ENCODE peak calls at places on chromosomes 13 and 19, in four cellular contexts. O is IMR-90, J is H1, E is mesendoderm. W is an unnamed sample.

GRCh38 chr19:3189702-3190469 is 4.2 kb downstream of the NCLN start:
- DNase-seq in O (no peak), J (no peak), E (no peak), W (no peak)

GRCh38 chr13:112748947-112749346 is 59.1 kb downstream of the ATP11A start:
- DNase-seq in O (no peak), J (no peak), E (no peak), W (no peak)

GRCh38 chr13:95044452-95045205 is 256.6 kb downstream of the ABCC4 start:
- DNase-seq in O (no peak), J (no peak), E (no peak), W (no peak)

GRCh38 chr13:49086711-49087110 is 111.0 kb downstream of the FNDC3A start:
- DNase-seq in O (peak), J (no peak), E (no peak), W (no peak)

GRCh38 chr13:75877092-75877491 is 241.0 kb downstream of the LMO7 start:
- DNase-seq in O (no peak), J (no peak), E (no peak), W (no peak)

GRCh38 chr19:35226748-35227147 is 1.8 kb downstream of the FAM187B start:
- DNase-seq in O (no peak), J (no peak), E (no peak), W (no peak)

GRCh38 chr13:76708138-76708537 is 178.1 kb downstream of the KCTD12 start:
- DNase-seq in O (no peak), J (no peak), E (no peak), W (no peak)

GRCh38 chr13:79662882-79663281 is 181.9 kb downstream of the NDFIP2 start:
- DNase-seq in O (no peak), J (no peak), E (peak), W (no peak)

GRCh38 chr13:74278901-74279300 is 144.7 kb upstream of the KLF12 start:
- DNase-seq in O (no peak), J (no peak), E (no peak), W (no peak)

GRCh38 chr13:48492123-48493075 is 40.5 kb downstream of the RCBTB2 start:
- DNase-seq in O (peak), J (no peak), E (no peak), W (no peak)

GRCh38 chr13:64551755-64552154 is 2678.4 kb downstream of the PCDH9 start:
- DNase-seq in O (peak), J (no peak), E (no peak), W (no peak)

GRCh38 chr19:46785054-46785979 is 3.1 kb downstream of the SLC1A5 start:
- DNase-seq in O (peak), J (no peak), E (no peak), W (no peak)

DNA sequence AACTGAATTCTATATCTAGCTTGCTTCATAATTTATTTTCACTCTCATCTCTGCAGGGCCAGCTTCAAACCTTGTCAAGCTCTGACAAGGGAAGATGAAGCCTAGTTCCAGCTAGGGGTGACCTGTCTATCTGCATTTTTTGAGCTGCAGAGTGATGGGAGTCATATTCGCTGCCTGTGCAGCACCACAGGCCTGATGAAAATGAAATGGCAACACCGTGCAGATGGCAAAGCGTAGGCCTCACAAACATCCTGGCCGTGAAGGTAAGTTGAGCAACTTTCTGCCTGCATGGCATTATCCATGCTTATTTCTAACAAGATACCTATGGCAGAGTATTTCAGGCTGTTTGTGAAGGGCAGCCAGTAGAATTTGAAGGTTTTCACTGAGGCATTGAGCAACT is 86.4 kb upstream of the C1QTNF9B start:
- DNase-seq in O (no peak), J (no peak), E (no peak), W (no peak)
- H2BK15ac ChIP-seq in O (no peak), J (no peak), E (no peak), W (no peak)

GRCh38 chr13:72728290-72728605 is 525 bp downstream of the BORA start:
- DNase-seq in O (no peak), J (no peak), E (no peak), W (no peak)
- H4K5ac ChIP-seq in O (no peak), J (no peak), E (no peak), W (no peak)

GRCh38 chr19:55136399-55137102 is 12.5 kb downstream of the TNNT1 start:
- DNase-seq in O (no peak), J (no peak), E (no peak), W (no peak)

GRCh38 chr19:55134732-55135131 is 14.3 kb downstream of the TNNT1 start:
- DNase-seq in O (no peak), J (no peak), E (no peak), W (no peak)

GRCh38 chr19:55131421-55131820 is 14.0 kb upstream of the PPP1R12C start:
- DNase-seq in O (peak), J (no peak), E (no peak), W (no peak)

GRCh38 chr19:55132453-55133129 is 15.2 kb upstream of the PPP1R12C start:
- DNase-seq in O (no peak), J (no peak), E (no peak), W (no peak)

DNA sequence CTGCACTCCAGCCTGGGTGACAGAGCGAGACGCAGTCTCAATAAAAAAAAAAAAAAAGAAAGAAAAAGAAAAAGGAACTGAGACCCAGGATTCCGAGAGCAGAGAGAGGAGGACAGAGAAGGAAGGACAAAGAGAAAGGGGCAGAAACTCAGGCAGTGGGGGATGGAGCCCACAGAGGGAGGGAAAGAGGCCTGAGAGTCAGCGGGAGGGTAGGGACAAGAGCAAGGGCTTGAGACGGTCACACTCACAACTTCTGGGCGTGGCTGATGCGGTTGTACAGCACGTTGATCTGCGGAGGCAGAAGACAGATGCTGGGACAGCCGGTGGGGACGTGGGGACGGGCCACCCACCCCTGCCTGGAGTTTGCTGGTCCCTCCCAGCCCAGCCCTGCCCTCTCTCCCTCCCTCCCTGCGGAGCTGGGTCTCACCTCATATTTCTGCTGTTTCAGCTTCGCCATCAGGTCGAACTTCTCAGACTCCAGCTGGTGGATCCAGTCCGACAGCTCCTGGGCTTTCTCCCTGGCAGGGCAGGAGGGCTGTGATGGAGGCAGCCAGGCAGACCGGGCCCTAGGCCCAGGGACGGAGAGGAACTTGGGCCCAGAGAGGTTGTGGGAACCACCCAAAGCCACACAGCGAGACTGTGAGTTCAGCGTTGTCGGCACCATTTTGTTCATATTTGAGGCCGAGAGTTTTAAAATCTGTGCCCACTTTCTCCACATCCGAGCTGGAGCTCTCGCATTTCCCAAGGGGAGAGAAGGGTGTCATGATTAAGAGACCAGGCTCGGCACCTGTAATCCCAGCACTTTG is 15.2 kb downstream of the TNNT1 start:
- DNase-seq in O (no peak), J (no peak), E (no peak), W (no peak)
- H2BK15ac ChIP-seq in O (no peak), J (no peak), E (no peak), W (no peak)

GRCh38 chr13:106340249-106340648 is 195.2 kb downstream of the EFNB2 start:
- DNase-seq in O (no peak), J (no peak), E (no peak), W (no peak)
- H4K5ac ChIP-seq in O (no peak), J (no peak), E (no peak), W (no peak)

GRCh38 chr13:28495586-28496564 is 947 bp upstream of the FLT1 start:
- DNase-seq in O (no peak), J (peak), E (peak), W (no peak)

GRCh38 chr13:28494861-28495585 is at the start of gene FLT1:
- DNase-seq in O (peak), J (peak), E (peak), W (peak)

GRCh38 chr13:28492527-28493367 is 2.2 kb downstream of the FLT1 start:
- DNase-seq in O (no peak), J (no peak), E (peak), W (no peak)

GRCh38 chr13:28494537-28494860 is 429 bp downstream of the FLT1 start:
- DNase-seq in O (no peak), J (no peak), E (no peak), W (no peak)

DNA sequence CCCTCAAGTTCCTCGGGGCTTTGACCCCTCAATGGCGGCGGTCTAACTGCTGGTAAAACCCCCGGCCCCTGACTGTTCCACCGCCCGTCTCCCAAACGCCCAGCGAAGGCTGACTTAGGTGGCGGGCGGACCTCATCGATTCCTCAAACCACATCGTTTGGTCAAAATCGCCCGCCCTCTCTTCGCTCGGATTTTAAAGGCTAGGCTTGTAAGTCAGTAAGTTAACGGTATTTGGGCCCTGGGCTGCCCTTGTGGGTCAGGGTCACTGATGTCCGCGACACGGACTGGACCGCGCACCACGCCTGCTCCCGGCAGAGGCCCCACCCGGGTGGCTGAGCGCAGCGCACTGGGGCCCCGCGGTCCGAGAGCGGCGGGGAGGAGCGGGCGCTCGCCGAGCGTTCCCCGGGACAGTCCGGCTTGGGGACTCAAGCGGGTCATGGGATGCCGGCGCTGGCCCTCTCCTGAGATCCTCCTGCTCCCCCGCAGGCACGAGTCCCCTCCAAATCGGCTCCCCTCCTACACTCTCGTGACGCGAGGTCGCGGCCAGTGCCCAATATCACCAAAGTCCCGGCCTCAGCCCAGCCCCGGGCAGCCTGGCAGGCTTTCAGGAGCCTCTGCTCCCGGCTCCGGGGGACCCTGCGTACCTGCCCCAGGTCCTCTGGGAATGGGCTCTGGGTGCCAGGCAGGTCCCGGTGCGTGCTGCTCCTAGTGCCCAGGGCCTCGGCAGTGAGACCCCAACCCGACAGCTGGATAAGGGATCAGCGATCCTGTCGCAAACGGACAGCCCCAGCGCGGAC is 990 bp downstream of the FLT1 start:
- DNase-seq in O (no peak), J (peak), E (peak), W (no peak)
- H2BK15ac ChIP-seq in O (peak), J (no peak), E (no peak), W (no peak)

DNA sequence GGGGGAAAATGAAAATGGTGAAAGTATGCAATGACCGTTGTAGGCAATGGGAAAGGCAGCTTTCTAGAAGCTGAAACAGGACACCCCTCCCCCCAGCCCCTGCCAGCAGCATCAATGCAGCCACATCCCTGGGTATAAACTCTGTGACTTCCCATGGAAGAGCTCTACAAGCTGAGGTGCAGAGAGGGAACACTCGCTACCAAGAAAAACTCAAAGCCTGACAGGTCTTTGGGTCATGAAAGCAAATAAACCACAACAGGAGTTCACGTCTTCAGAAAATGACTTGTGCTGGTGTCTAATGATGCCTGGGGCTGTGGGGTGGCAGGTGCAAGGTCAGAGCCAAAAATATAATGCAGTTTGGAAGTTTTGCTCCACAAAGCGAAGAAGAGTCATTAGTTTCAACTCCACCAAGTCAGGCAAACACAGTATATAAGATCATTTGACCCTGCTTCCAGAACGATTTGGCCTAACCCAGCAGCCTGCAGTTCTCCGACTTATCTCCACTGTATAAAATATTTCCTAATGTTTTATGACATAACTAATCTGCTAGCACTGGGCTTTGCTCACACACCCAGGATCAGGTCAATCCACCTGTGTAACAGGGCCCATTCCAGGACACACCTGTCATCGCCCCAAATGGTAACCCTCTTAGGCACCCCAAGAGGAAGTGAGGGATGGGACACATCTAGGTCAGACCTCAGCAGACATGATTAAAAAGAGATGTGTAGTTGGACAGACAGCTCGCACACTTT is 102.1 kb downstream of the IRS2 start:
- DNase-seq in O (no peak), J (no peak), E (no peak), W (no peak)
- H4K5ac ChIP-seq in O (no peak), J (no peak), E (no peak), W (no peak)

GRCh38 chr19:54257116-54257480 is at the start of gene LILRB5:
- DNase-seq in O (no peak), J (peak), E (no peak), W (no peak)

GRCh38 chr19:54262470-54262869 is 5.4 kb upstream of the LILRB5 start:
- DNase-seq in O (no peak), J (no peak), E (no peak), W (no peak)

GRCh38 chr19:54256250-54257115 is 590 bp downstream of the LILRB5 start:
- DNase-seq in O (no peak), J (peak), E (no peak), W (peak)

GRCh38 chr19:54266133-54266532 is 9.1 kb upstream of the LILRB5 start:
- DNase-seq in O (peak), J (peak), E (peak), W (peak)

DNA sequence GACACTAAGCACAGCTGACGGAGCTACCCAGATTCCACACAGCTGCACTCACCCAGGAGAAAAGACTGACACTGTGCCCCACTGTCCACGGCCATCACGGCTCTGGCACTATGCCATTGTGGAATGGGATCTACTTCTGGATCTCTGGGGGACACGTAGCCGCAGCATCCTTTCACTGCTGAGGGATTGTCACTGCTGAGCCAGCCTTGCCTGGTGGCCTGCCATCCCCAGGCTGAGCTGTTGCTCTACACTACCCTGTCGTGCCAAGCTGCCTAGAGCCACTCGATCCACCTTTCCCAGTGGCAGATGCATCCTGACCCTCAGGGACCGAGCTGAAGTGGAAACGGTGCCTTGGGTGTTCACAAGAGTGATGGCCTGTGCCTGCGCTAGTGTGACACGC is 5.0 kb upstream of the LILRB5 start:
- DNase-seq in O (no peak), J (no peak), E (no peak), W (no peak)
- H2BK15ac ChIP-seq in O (no peak), J (no peak), E (no peak), W (no peak)

W was measured in H9.